ENCODE peak calls at places on chromosomes 11 and 22, in six cellular contexts. G, F, L, P, Q and M are unnamed samples.

GRCh38 chr22:42862045-42862734 is 5.1 kb upstream of the ARFGAP3 start:
- DNase-seq in G (peak), Q (peak), L (no peak), F (no peak), P (no peak), M (no peak)

GRCh38 chr11:85977751-85978160 is 91.1 kb downstream of the PICALM start:
- DNase-seq in Q (no peak), P (no peak), G (no peak), F (no peak), L (no peak), M (no peak)

GRCh38 chr22:40509401-40510134 is 127.0 kb downstream of the MRTFA start:
- DNase-seq in Q (peak), F (peak), G (peak), L (no peak), P (no peak), M (no peak)

GRCh38 chr11:26820739-26821138 is 98.9 kb upstream of the SLC5A12 start:
- DNase-seq in G (peak), Q (peak), L (no peak), F (no peak), P (no peak), M (no peak)

GRCh38 chr11:105124756-105125155 is 14.8 kb downstream of the CARD18 start:
- DNase-seq in Q (no peak), L (no peak), P (no peak), F (no peak), G (no peak), M (no peak)

GRCh38 chr22:46055176-46055850 is 78.4 kb upstream of the WNT7B start:
- DNase-seq in P (no peak), L (no peak), Q (no peak), G (no peak), F (no peak), M (no peak)

GRCh38 chr11:7833527-7833926 is 36.8 kb upstream of the OR5P2 start:
- DNase-seq in Q (no peak), F (peak), G (no peak), P (no peak), L (no peak), M (no peak)

GRCh38 chr11:73308963-73309960 is 1.2 kb downstream of the ARHGEF17 start:
- DNase-seq in Q (peak), L (peak), P (peak), G (peak), F (peak), M (peak)

DNA sequence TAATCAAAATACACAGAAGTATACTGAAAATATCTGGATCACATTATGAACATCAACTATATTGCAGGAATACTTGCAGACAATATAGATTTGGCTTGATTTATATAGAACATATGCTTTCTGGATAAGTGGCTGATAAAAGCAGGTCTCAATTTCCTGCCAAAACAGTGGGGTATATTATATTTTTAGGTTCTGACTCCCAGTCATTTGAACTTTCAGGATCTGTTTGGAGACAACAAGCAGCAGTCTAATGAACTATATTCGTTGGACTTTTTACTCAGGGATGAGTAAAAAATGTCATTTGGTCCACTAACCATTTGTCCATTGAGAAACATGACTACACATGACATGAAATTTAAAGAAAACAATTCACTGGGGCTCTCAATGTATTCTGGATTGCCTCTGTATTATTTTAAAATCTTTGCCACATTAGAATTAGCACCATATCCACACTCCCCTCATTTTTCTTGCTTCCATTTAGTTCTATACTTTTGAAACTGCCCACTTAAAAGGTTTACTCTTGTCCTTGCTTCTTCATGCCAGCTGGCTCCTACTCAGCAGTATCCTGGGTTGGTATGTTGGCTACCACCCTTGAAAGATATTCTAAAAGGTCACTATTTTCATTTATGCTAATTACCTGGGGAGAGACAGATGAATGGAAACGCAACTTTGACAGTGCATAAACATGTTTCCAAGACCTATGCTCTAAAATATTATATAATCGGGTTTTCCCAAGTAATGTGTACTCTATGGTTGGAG is 153.0 kb downstream of the APOL5 start:
- DNase-seq in L (no peak), F (no peak), P (no peak), Q (no peak), G (no peak), M (no peak)
- H2AK5ac ChIP-seq in L (no peak), F (no peak), P (no peak), Q (no peak), G (no peak), M (no peak)

DNA sequence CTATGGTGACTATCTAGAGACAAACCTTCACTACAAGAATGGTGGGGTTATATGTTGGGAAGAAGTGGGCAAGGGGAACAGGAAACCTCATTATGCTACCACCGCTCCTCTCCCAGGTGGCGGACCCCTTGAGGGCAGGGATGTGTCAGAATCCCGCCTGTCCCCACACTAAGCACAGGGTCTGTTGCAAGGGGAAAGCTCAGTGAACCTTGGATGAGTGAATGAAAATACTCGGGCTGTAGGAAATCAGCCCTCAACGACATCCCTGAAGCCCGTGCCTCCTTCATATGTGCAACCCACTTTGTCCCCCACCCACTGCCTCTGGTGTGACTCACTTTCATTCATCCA is 68.2 kb upstream of the AMPD3 start:
- DNase-seq in Q (no peak), G (no peak), F (no peak), L (no peak), P (no peak), M (no peak)
- H3K23ac ChIP-seq in Q (no peak), G (peak), F (no peak), L (no peak), P (no peak), M (no peak)

GRCh38 chr11:133724116-133724515 is 121.2 kb downstream of the SPATA19 start:
- DNase-seq in Q (no peak), F (no peak), L (no peak), G (no peak), P (no peak), M (no peak)

GRCh38 chr11:133720951-133721350 is 124.4 kb downstream of the SPATA19 start:
- DNase-seq in F (no peak), G (no peak), P (no peak), L (no peak), Q (no peak), M (no peak)

GRCh38 chr11:133718831-133719230 is 126.5 kb downstream of the SPATA19 start:
- DNase-seq in P (no peak), L (no peak), F (no peak), Q (no peak), G (no peak), M (no peak)

GRCh38 chr11:133718238-133718637 is 127.1 kb downstream of the SPATA19 start:
- DNase-seq in F (no peak), G (no peak), Q (no peak), P (no peak), L (no peak), M (no peak)

DNA sequence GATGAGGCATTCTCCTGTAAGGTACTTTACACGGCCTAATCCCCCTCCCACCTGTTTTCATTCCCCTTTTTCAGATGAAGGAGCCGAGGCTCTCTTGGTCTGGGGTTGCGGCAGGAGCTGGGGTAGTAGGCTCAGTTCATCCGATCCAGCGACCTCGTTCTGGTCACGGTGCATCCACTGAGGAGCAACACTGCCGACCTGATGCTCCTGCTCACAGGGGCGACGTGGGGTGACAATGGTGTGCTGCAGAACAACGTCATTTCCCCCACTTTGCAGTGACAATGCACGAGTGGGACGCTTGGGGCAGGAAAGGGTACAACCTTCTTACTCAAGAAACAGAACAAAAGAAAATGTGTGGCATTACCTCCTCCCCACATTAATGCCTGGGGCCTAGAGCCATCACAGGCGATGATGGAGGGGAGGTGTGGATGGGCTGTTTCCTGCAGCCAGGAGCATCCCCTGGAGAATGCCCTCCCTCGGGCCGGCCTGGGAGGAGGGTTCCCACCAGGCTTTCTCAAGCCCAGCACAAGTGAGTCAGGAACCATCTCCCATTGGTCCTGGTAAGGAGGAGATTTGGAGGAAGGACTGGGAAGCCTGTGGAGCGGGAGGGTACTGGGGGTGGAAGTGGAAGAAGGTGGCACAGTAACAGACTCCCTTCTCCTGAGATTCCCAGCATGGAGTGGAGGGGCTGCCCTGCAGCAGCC is 125.6 kb downstream of the SPATA19 start:
- DNase-seq in L (no peak), F (peak), G (no peak), P (no peak), Q (no peak), M (no peak)
- H2AK5ac ChIP-seq in L (no peak), F (no peak), G (no peak), P (no peak), Q (no peak), M (no peak)

GRCh38 chr11:63913866-63914830 is 2.8 kb downstream of the RCOR2 start:
- DNase-seq in Q (no peak), F (no peak), L (no peak), P (no peak), G (no peak), M (no peak)
- H3K23ac ChIP-seq in Q (no peak), F (no peak), L (peak), P (no peak), G (no peak), M (no peak)

DNA sequence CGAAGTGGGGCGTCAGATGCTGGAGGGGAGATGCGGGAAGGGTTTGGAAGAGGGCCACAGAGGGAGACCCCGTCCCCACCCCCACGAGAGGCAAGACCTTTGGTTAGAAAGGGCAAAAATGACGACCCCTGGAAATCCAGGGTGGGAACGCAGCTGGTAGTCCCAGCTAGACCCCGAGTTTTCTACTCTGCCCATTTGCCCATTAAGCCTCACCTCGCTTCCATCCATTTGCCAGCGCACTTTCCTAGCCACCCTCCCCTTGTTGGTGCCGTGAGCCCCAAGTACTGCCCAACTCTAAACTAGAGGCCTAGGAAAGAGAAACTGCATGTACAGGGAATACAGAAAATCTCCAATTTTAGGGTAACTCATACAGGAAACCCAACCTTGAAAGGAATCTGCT is 370 bp downstream of the DDX25 start:
- DNase-seq in L (no peak), Q (no peak), P (no peak), G (no peak), F (no peak), M (no peak)
- H2AK5ac ChIP-seq in L (peak), Q (no peak), P (no peak), G (no peak), F (no peak), M (no peak)

DNA sequence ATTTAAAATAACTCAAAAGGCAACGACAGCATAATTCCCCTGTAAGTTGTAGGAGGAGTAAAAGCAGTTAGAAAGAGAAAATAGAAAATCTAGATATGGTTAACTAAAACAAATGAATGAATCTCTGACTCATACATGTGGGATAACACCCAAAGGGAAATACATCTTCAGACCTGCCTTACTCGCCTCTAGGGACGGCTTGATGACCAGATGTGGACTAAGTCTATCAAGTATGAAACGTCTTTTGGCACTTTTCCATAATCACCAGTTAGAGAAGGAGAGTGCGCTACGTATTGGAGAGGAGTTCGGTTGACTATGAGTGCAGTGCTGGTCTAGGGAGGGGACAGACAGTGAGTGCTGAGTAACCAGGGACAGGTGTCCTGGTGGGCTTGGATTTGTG is 459.9 kb downstream of the OPCML start:
- DNase-seq in L (no peak), Q (no peak), F (no peak), P (no peak), G (no peak), M (no peak)
- H3K23ac ChIP-seq in L (no peak), Q (no peak), F (no peak), P (no peak), G (no peak), M (no peak)

GRCh38 chr11:96324912-96325311 is 18.1 kb downstream of the MAML2 start:
- DNase-seq in G (peak), F (peak), Q (no peak), P (no peak), L (no peak), M (no peak)
- H2AK5ac ChIP-seq in G (peak), F (no peak), Q (peak), P (no peak), L (no peak), M (no peak)

GRCh38 chr22:19150482-19151328 is 613 bp upstream of the GSC2 start:
- DNase-seq in Q (no peak), F (no peak), P (peak), G (no peak), L (no peak), M (no peak)
- H3K23ac ChIP-seq in Q (no peak), F (no peak), P (no peak), G (no peak), L (peak), M (no peak)

DNA sequence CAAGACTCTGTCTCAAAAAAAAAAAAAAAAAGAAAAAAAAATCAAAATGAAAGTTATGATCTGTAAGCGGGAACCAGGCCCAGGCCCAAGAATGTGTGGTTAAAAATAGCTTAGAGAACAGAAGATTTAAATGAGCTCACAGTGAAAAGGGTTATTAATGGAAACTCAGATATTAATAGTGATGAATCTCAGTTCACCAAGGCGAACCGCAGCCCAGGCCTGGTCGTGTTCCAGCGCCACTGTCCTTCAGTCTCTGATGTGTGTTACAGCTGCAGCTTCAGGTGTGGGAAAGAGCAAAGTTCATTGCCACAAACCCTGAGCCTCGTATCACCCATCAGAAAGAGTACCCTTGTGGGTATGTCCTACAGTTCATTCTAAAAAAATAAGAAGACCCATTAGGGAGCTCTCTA is 107.1 kb downstream of the GAB2 start:
- DNase-seq in Q (no peak), F (no peak), G (peak), P (no peak), L (no peak), M (no peak)
- H2AK5ac ChIP-seq in Q (no peak), F (no peak), G (no peak), P (peak), L (no peak), M (no peak)

GRCh38 chr22:48045369-48045768 is 1282.9 kb downstream of the TBC1D22A start:
- DNase-seq in F (no peak), Q (no peak), G (no peak), L (no peak), P (no peak), M (no peak)
- H3K23ac ChIP-seq in F (no peak), Q (no peak), G (no peak), L (no peak), P (no peak), M (no peak)